ENCODE peak calls at places on chromosome 21, in four cellular contexts. X is IMR-90, U is lower leg skin, F is cardiac muscle cell. P is an unnamed sample.

GRCh38 chr21:31334648-31335121 is 9.4 kb downstream of the TIAM1 start:
- DNase-seq in F (no peak), U (no peak), X (no peak), P (no peak)

GRCh38 chr21:38159355-38159754 is 97.4 kb upstream of the KCNJ15 start:
- DNase-seq in F (peak; percentile 77), X (peak; percentile 84), U (peak; percentile 45), P (peak; percentile 74)

GRCh38 chr21:22351076-22351475 is 1352.9 kb downstream of the NCAM2 start:
- DNase-seq in X (no peak), F (no peak), U (no peak), P (no peak)

GRCh38 chr21:14273736-14274538 is 58.0 kb downstream of the RBM11 start:
- DNase-seq in X (no peak), F (no peak), U (no peak), P (no peak)

GRCh38 chr21:27171704-27172103 is 204.8 kb upstream of the ADAMTS5 start:
- DNase-seq in U (no peak), X (peak; percentile 43), F (no peak), P (no peak)

GRCh38 chr21:28884481-28884880 is 108.2 kb downstream of the LTN1 start:
- DNase-seq in U (no peak), F (no peak), X (peak; percentile 8), P (no peak)

GRCh38 chr21:20999567-21000169 is 1.5 kb downstream of the NCAM2 start:
- DNase-seq in X (peak; percentile 49), U (no peak), F (peak; percentile 65), P (no peak)

GRCh38 chr21:31550070-31550469 is 109.4 kb upstream of the SOD1 start:
- DNase-seq in X (no peak), F (no peak), U (no peak), P (no peak)

GRCh38 chr21:15003463-15004135 is 61.2 kb downstream of the NRIP1 start:
- DNase-seq in F (peak; percentile 18), U (no peak), X (no peak), P (no peak)

GRCh38 chr21:37335053-37335452 is 31.5 kb upstream of the DYRK1A start:
- DNase-seq in U (no peak), X (no peak), F (no peak), P (no peak)

GRCh38 chr21:27190601-27191000 is 223.7 kb upstream of the ADAMTS5 start:
- DNase-seq in X (peak; percentile 50), U (no peak), F (peak; percentile 19), P (peak; percentile 65)

GRCh38 chr21:28018741-28019669 is 973.7 kb downstream of the LTN1 start:
- DNase-seq in X (peak; percentile 5), U (no peak), F (peak; percentile 20), P (no peak)

GRCh38 chr21:27515676-27516075 is 548.8 kb upstream of the ADAMTS5 start:
- DNase-seq in U (no peak), F (no peak), X (no peak), P (no peak)

GRCh38 chr21:18168108-18168507 is 76.5 kb upstream of the CHODL start:
- DNase-seq in U (no peak), X (no peak), F (no peak), P (no peak)

GRCh38 chr21:25281134-25281533 is 326.1 kb downstream of the MRPL39 start:
- DNase-seq in F (no peak), X (no peak), U (no peak), P (no peak)

GRCh38 chr21:31187499-31187898 is 149.2 kb upstream of the KRTAP19-8 start:
- DNase-seq in U (no peak), X (no peak), F (no peak), P (no peak)

GRCh38 chr21:15285567-15285966 is 220.8 kb upstream of the NRIP1 start:
- DNase-seq in X (no peak), F (no peak), U (no peak), P (no peak)

GRCh38 chr21:20971296-20971921 is 26.8 kb upstream of the NCAM2 start:
- DNase-seq in F (peak; percentile 73), X (peak; percentile 60), U (peak; percentile 18), P (no peak)

GRCh38 chr21:38806153-38806941 is 618 bp downstream of the ETS2 start:
- DNase-seq in F (peak; percentile 52), X (no peak), U (no peak), P (no peak)

GRCh38 chr21:15053531-15053930 is 11.3 kb downstream of the NRIP1 start:
- DNase-seq in X (no peak), F (no peak), U (no peak), P (no peak)

GRCh38 chr21:20523191-20523590 is 475.0 kb upstream of the NCAM2 start:
- DNase-seq in X (no peak), U (no peak), F (no peak), P (no peak)

GRCh38 chr21:29501451-29501850 is 202.7 kb downstream of the BACH1 start:
- DNase-seq in U (no peak), X (peak; percentile 88), F (no peak), P (no peak)

GRCh38 chr21:28067015-28067414 is 925.7 kb downstream of the LTN1 start:
- DNase-seq in U (no peak), F (no peak), X (no peak), P (no peak)

GRCh38 chr21:17577701-17578100 is 35.0 kb downstream of the BTG3 start:
- DNase-seq in F (no peak), X (no peak), U (no peak), P (no peak)

GRCh38 chr21:41229527-41230248 is 61.7 kb downstream of the BACE2 start:
- DNase-seq in X (no peak), F (no peak), U (no peak), P (no peak)

GRCh38 chr21:25938673-25939395 is 204.1 kb downstream of the GABPA start:
- DNase-seq in X (no peak), U (no peak), F (peak; percentile 21), P (no peak)

GRCh38 chr21:18840239-18840638 is 436.7 kb upstream of the TMPRSS15 start:
- DNase-seq in X (no peak), U (no peak), F (no peak), P (no peak)

GRCh38 chr21:20443558-20444155 is 554.6 kb upstream of the NCAM2 start:
- DNase-seq in F (peak; percentile 58), X (no peak), U (no peak), P (no peak)

GRCh38 chr21:28705616-28706015 is 287.1 kb downstream of the LTN1 start:
- DNase-seq in X (peak; percentile 33), F (no peak), U (no peak), P (no peak)

GRCh38 chr21:31459457-31459856 is 115.4 kb upstream of the TIAM1 start:
- DNase-seq in X (no peak), F (peak; percentile 6), U (no peak), P (no peak)

GRCh38 chr21:26881504-26882228 is 36.5 kb upstream of the ADAMTS1 start:
- DNase-seq in U (no peak), F (peak; percentile 48), X (peak; percentile 39), P (no peak)

GRCh38 chr21:15065381-15066230 is 806 bp upstream of the NRIP1 start:
- DNase-seq in F (peak; percentile 61), X (peak; percentile 86), U (peak; percentile 78), P (peak; percentile 63)

GRCh38 chr21:28160378-28160777 is 832.3 kb downstream of the LTN1 start:
- DNase-seq in X (no peak), U (peak; percentile 28), F (no peak), P (peak; percentile 40)

GRCh38 chr21:37087188-37087587 is 14.1 kb downstream of the TTC3 start:
- DNase-seq in F (peak; percentile 5), U (no peak), X (peak; percentile 82), P (peak; percentile 24)

GRCh38 chr21:34181418-34181817 is 108.0 kb downstream of the MRPS6 start:
- DNase-seq in X (no peak), F (no peak), U (no peak), P (no peak)

GRCh38 chr21:34180826-34181359 is 107.5 kb downstream of the MRPS6 start:
- DNase-seq in X (no peak), F (no peak), U (no peak), P (no peak)

GRCh38 chr21:34182436-34182835 is 109.1 kb downstream of the MRPS6 start:
- DNase-seq in U (no peak), X (no peak), F (no peak), P (no peak)

GRCh38 chr21:34179204-34179935 is 106.0 kb downstream of the MRPS6 start:
- DNase-seq in F (no peak), U (no peak), X (no peak), P (no peak)

DNA sequence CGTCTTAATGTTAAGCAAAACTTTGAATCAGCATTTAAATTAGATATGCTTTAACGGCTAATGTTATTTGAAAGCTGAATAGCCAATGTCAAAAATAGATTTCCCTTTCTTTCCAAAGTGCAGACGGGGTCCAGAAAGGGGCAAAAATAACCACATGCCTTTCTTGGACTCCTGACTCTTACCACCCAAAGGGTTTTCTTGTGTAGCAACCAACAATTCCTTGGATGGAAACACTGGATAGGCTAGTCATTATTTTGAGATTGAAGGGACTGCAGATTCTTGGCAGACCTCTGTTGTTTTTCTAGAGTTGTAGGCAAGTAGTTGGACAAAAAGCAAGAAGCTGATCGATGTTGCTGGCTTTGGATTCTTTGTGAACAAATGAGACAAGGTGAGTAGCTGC is 107.0 kb downstream of the MRPS6 start:
- DNase-seq in F (no peak), U (no peak), X (no peak), P (no peak)
- H3K4me3 ChIP-seq in F (no peak overlapping the region), U (no peak overlapping the region), X (no peak overlapping the region), P (no peak overlapping the region)

GRCh38 chr21:34946385-34947121 is 102.5 kb downstream of the RUNX1 start:
- DNase-seq in U (no peak), X (no peak), F (no peak), P (no peak)

GRCh38 chr21:34945288-34945687 is 103.8 kb downstream of the RUNX1 start:
- DNase-seq in F (no peak), U (no peak), X (no peak), P (no peak)

GRCh38 chr21:34949045-34949444 is 100.1 kb downstream of the RUNX1 start:
- DNase-seq in U (no peak), F (no peak), X (peak; percentile 41), P (no peak)

GRCh38 chr21:34948157-34948556 is 100.9 kb downstream of the RUNX1 start:
- DNase-seq in F (no peak), U (no peak), X (no peak), P (no peak)

GRCh38 chr21:34947122-34947534 is 102.0 kb downstream of the RUNX1 start:
- DNase-seq in X (peak; percentile 73), U (no peak), F (no peak), P (no peak)
- TF ChIP-seq CTCF in X (no peak), U (no peak), F (no peak), P (no peak)

DNA sequence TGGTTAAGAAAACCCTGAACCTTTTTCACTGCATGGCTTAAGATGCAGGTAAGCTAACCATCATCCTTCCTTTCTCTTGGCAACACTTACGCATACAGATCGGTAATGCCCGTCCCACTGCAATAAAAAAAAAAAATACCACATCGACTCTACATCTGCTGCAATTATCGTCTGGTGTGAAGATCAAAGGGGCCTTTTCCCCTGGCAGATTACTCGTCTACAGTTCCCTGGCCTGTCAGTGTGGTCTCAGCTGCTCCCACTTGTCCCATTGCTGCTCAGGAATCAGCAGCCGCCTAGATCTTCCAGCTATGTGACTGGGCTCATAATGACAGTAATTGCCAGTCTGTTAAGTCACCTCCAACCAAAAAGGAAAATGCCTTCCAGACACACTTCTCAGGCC is 133.1 kb downstream of the SETD4 start:
- DNase-seq in X (no peak), U (no peak), F (no peak), P (no peak)
- H3K4me3 ChIP-seq in X (no peak overlapping the region), U (no peak overlapping the region), F (no peak overlapping the region), P (no peak overlapping the region)

GRCh38 chr21:45740491-45741357 is 97.2 kb downstream of the PCBP3 start:
- DNase-seq in X (no peak), F (no peak), U (no peak), P (no peak)
- TF ChIP-seq CTCF in X (no peak), F (no peak), U (no peak), P (no peak)

GRCh38 chr21:42654913-42655796 is 1.7 kb downstream of the PDE9A start:
- DNase-seq in U (no peak), F (no peak), X (no peak), P (no peak)
- H3K4me3 ChIP-seq in U (no peak overlapping the region), F (peak overlapping the region; percentile 75), X (no peak overlapping the region), P (no peak overlapping the region)